ENCODE peak calls at places on chromosome 12, in eight cellular contexts. S, B, G, F, A, X, V and I are unnamed samples.

GRCh38 chr12:105570944-105571343 is 240.5 kb downstream of the C12orf75 start:
- DNase-seq in S (no peak), B (no peak), G (no peak), F (no peak), A (no peak), X (no peak), V (no peak), I (no peak)

GRCh38 chr12:124915249-124916236 is 1.1 kb upstream of the UBC start:
- DNase-seq in S (peak), B (no peak), G (no peak), F (no peak), A (no peak), X (peak), V (no peak), I (no peak)

GRCh38 chr12:87922721-87923120 is 106.5 kb downstream of the C12orf50 start:
- DNase-seq in S (no peak), B (no peak), G (no peak), F (no peak), A (no peak), X (no peak), V (no peak), I (no peak)

GRCh38 chr12:1391722-1392121 is 202.7 kb downstream of the FBXL14 start:
- DNase-seq in S (peak), B (no peak), G (peak), F (no peak), A (no peak), X (no peak), V (no peak), I (peak)

GRCh38 chr12:116592731-116593130 is 33.5 kb downstream of the MAP1LC3B2 start:
- DNase-seq in S (no peak), B (no peak), G (no peak), F (no peak), A (no peak), X (no peak), V (no peak), I (no peak)

GRCh38 chr12:53722450-53723041 is 4.7 kb downstream of the CALCOCO1 start:
- DNase-seq in S (no peak), B (no peak), G (no peak), F (no peak), A (peak), X (no peak), V (no peak), I (no peak)

GRCh38 chr12:7498832-7499231 is 4.7 kb downstream of the CD163 start:
- DNase-seq in S (no peak), B (peak), G (no peak), F (no peak), A (no peak), X (no peak), V (no peak), I (no peak)

GRCh38 chr12:49853671-49854070 is 10.8 kb upstream of the BCDIN3D start:
- DNase-seq in S (no peak), B (no peak), G (no peak), F (no peak), A (no peak), X (no peak), V (no peak), I (no peak)

GRCh38 chr12:6786416-6787094 is 2.8 kb upstream of the CD4 start:
- DNase-seq in S (no peak), B (no peak), G (no peak), F (no peak), A (no peak), X (no peak), V (no peak), I (no peak)

GRCh38 chr12:3120701-3121100 is 43.5 kb downstream of the TSPAN9 start:
- DNase-seq in S (no peak), B (no peak), G (no peak), F (no peak), A (no peak), X (no peak), V (no peak), I (no peak)

GRCh38 chr12:113439606-113440030 is 17.4 kb downstream of the SDSL start:
- DNase-seq in S (peak), B (no peak), G (peak), F (no peak), A (no peak), X (no peak), V (no peak), I (no peak)

GRCh38 chr12:43338848-43339526 is 213.0 kb downstream of the ADAMTS20 start:
- DNase-seq in S (no peak), B (peak), G (peak), F (no peak), A (no peak), X (no peak), V (no peak), I (peak)

GRCh38 chr12:69550951-69551350 is 34.3 kb upstream of the CCT2 start:
- DNase-seq in S (no peak), B (no peak), G (no peak), F (no peak), A (no peak), X (no peak), V (no peak), I (no peak)

GRCh38 chr12:88977115-88977514 is 375.2 kb downstream of the DUSP6 start:
- DNase-seq in S (no peak), B (no peak), G (no peak), F (no peak), A (no peak), X (no peak), V (no peak), I (no peak)

GRCh38 chr12:16568873-16569272 is 37.1 kb downstream of the LMO3 start:
- DNase-seq in S (no peak), B (no peak), G (no peak), F (no peak), A (no peak), X (no peak), V (no peak), I (no peak)

GRCh38 chr12:50110127-50110761 is 1.8 kb upstream of the COX14 start:
- DNase-seq in S (no peak), B (no peak), G (peak), F (no peak), A (no peak), X (no peak), V (no peak), I (no peak)

GRCh38 chr12:53051058-53051880 is 1.4 kb downstream of the TNS2 start:
- DNase-seq in S (no peak), B (no peak), G (peak), F (peak), A (no peak), X (no peak), V (no peak), I (no peak)

GRCh38 chr12:95213928-95214327 is 3.3 kb downstream of the FGD6 start:
- DNase-seq in S (no peak), B (no peak), G (no peak), F (no peak), A (no peak), X (no peak), V (no peak), I (no peak)

GRCh38 chr12:124736115-124737039 is 127.3 kb downstream of the SCARB1 start:
- DNase-seq in S (no peak), B (no peak), G (no peak), F (no peak), A (no peak), X (peak), V (no peak), I (no peak)

GRCh38 chr12:7857916-7858315 is 14.8 kb downstream of the SLC2A14 start:
- DNase-seq in S (no peak), B (no peak), G (no peak), F (no peak), A (no peak), X (no peak), V (no peak), I (no peak)

GRCh38 chr12:89350661-89351488 is 1.4 kb downstream of the DUSP6 start:
- DNase-seq in S (peak), B (no peak), G (no peak), F (no peak), A (no peak), X (no peak), V (no peak), I (no peak)

GRCh38 chr12:130775953-130776856 is 60.1 kb upstream of the RIMBP2 start:
- DNase-seq in S (peak), B (peak), G (peak), F (no peak), A (peak), X (peak), V (no peak), I (no peak)

GRCh38 chr12:3150820-3151590 is 73.8 kb downstream of the TSPAN9 start:
- DNase-seq in S (peak), B (peak), G (no peak), F (no peak), A (no peak), X (no peak), V (no peak), I (no peak)

GRCh38 chr12:103905730-103906349 is 24.4 kb upstream of the HSP90B1 start:
- DNase-seq in S (no peak), B (no peak), G (no peak), F (no peak), A (no peak), X (no peak), V (no peak), I (no peak)

GRCh38 chr12:99772274-99772673 is 124.7 kb downstream of the GARIN6 start:
- DNase-seq in S (no peak), B (no peak), G (no peak), F (no peak), A (no peak), X (no peak), V (no peak), I (no peak)

GRCh38 chr12:56724660-56724988 is 475 bp downstream of the NACA start:
- DNase-seq in S (no peak), B (no peak), G (no peak), F (no peak), A (no peak), X (no peak), V (no peak), I (no peak)

GRCh38 chr12:8508912-8509841 is 4.1 kb upstream of the CLEC4D start:
- DNase-seq in S (no peak), B (no peak), G (no peak), F (no peak), A (no peak), X (no peak), V (no peak), I (no peak)